ENCODE peak calls at places on chromosome 12, in four cellular contexts. F is uterus, J is BJ, L is SK-N-SH. P is an unnamed sample.

GRCh38 chr12:112214064-112214463 is 88.7 kb downstream of the TRAFD1 start:
- DNase-seq in F (no peak), J (no peak), L (no peak), P (no peak)

GRCh38 chr12:93461503-93461902 is 5.8 kb upstream of the MRPL42 start:
- DNase-seq in F (no peak), J (no peak), L (no peak), P (no peak)

GRCh38 chr12:32891956-32892355 is 4.6 kb downstream of the PKP2 start:
- DNase-seq in F (no peak), J (no peak), L (no peak), P (peak; percentile 61)

GRCh38 chr12:11555195-11555594 is 94.3 kb upstream of the ETV6 start:
- DNase-seq in F (no peak), J (no peak), L (no peak), P (no peak)

GRCh38 chr12:3077572-3078081 is 448 bp downstream of the TSPAN9 start:
- DNase-seq in F (peak; percentile 54), J (no peak), L (no peak), P (no peak)

GRCh38 chr12:26276709-26277108 is 81.3 kb downstream of the SSPN start:
- DNase-seq in F (no peak), J (no peak), L (no peak), P (no peak)

GRCh38 chr12:26786491-26787124 is 46.4 kb downstream of the ITPR2 start:
- DNase-seq in F (no peak), J (no peak), L (no peak), P (no peak)

GRCh38 chr12:127393896-127394295 is 873.1 kb upstream of the TMEM132C start:
- DNase-seq in F (no peak), J (no peak), L (no peak), P (no peak)

GRCh38 chr12:47360771-47361388 is 281.1 kb upstream of the AMIGO2 start:
- DNase-seq in F (no peak), J (no peak), L (no peak), P (no peak)

GRCh38 chr12:111581434-111582132 is 17.5 kb downstream of the ATXN2 start:
- DNase-seq in F (no peak), J (no peak), L (no peak), P (no peak)

GRCh38 chr12:106954462-106955376 is 988 bp upstream of the TMEM263 start:
- DNase-seq in F (peak; percentile 55), J (no peak), L (peak; percentile 58), P (no peak)

GRCh38 chr12:89690925-89691324 is 17.7 kb downstream of the ATP2B1 start:
- DNase-seq in F (no peak), J (no peak), L (no peak), P (no peak)

GRCh38 chr12:22477166-22477893 is 67.0 kb downstream of the C2CD5 start:
- DNase-seq in F (peak; percentile 25), J (peak; percentile 41), L (no peak), P (no peak)

GRCh38 chr12:44317651-44318126 is 481.8 kb downstream of the TMEM117 start:
- DNase-seq in F (no peak), J (no peak), L (peak; percentile 25), P (peak; percentile 18)

GRCh38 chr12:11814362-11814761 is 164.9 kb downstream of the ETV6 start:
- DNase-seq in F (no peak), J (no peak), L (no peak), P (no peak)

GRCh38 chr12:2992724-2993123 is 33.5 kb downstream of the TEAD4 start:
- DNase-seq in F (no peak), J (no peak), L (no peak), P (no peak)

GRCh38 chr12:121241203-121241970 is 31.5 kb downstream of the P2RX4 start:
- DNase-seq in F (peak; percentile 46), J (no peak), L (no peak), P (no peak)

GRCh38 chr12:68364893-68365725 is 32.9 kb upstream of the MDM1 start:
- DNase-seq in F (peak; percentile 94), J (peak; percentile 97), L (no peak), P (peak; percentile 77)

GRCh38 chr12:71201136-71201679 is 43.4 kb upstream of the TSPAN8 start:
- DNase-seq in F (no peak), J (no peak), L (no peak), P (no peak)

GRCh38 chr12:109462868-109463692 is 14.0 kb downstream of the KCTD10 start:
- DNase-seq in F (peak; percentile 93), J (peak; percentile 95), L (peak; percentile 51), P (peak; percentile 87)

GRCh38 chr12:109951136-109951535 is 45.0 kb downstream of the GIT2 start:
- DNase-seq in F (no peak), J (peak; percentile 89), L (no peak), P (peak; percentile 97)

GRCh38 chr12:47082963-47083621 is 3.3 kb upstream of the AMIGO2 start:
- DNase-seq in F (no peak), J (peak; percentile 91), L (no peak), P (peak; percentile 92)

GRCh38 chr12:1350934-1351240 is 243.5 kb downstream of the FBXL14 start:
- DNase-seq in F (no peak), J (no peak), L (no peak), P (no peak)

DNA sequence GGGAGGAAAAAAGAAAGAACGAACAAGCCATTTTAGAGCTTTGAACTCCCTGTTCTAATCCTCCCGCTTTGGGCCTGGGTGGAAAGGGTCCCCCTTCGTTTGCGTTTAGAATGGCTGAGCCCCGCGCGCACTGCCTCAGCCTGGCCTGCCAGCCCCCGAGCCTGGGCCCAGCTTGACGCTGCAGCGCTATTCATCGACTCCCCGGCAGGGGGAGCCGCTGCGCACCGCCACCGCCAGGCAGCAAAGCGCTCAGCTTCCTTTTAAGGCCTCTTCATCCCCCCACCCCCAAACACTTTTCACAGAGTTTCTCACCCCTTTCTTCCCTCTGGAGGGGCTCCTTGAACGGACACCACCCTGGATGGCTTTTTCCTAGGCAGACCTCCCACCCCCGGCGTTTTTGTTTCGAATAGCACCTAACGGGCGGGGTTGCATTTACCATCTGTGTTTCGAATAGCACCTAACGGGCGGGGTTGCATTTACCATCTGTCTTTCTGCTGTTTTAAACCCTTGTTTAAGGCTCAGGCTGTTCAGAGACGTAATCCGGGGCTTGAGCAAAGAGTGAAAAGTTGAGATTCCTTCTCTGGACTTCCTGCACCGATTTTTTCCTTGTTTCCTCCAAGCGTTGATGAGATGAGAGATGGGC is 56.4 kb upstream of the PIWIL1 start:
- DNase-seq in F (no peak), J (no peak), L (peak; percentile 42), P (no peak)
- TF ChIP-seq CTCF in F (peak; percentile 54), J (peak; percentile 70), L (no peak), P (peak; percentile 64)

DNA sequence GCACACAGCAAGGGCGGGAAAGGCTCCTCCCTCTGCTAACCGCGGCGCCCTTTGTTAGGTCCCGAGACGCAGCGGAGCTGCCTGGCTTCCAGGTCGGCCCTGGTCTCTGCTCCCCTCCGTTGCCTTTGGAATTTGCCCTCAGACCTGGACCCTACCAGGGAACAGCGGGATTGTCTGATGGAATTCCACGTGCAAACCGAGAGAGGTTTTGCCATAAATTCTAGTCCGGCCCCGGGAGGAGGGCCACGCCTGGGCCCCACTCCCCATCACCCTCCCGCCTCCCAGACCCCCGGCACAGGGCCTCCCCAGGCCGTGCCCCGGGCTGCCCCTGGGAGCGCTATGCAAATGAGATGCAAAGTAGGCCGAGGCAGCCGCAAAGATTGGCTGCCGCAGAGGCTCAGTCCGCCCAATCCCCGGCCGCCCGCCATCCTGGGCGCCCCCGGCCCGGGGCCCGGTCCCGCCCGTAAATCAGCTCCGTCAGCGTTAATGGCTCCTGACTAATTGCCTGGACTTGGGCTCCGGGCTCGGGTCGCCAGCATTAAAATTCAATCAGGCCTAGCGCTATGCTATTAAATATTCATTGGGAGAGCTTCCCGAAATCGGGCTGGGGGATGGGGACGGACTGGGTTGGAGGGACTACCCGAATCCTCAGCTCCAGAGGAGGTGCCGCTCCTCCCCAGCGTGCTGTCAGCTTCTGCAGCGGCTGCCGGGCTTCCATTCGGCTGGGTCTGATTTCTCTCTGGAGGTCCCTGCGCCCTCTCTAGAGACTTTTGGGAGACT is 15.6 kb upstream of the FIGNL2 start:
- DNase-seq in F (no peak), J (no peak), L (peak; percentile 77), P (no peak)
- H3K4me3 ChIP-seq in F (no peak overlapping the region), J (peak overlapping the region; percentile 20), L (no peak overlapping the region), P (peak overlapping the region; percentile 47)

GRCh38 chr12:67014642-67015041 is 254.5 kb upstream of the CAND1 start:
- DNase-seq in F (no peak), J (no peak), L (no peak), P (no peak)

GRCh38 chr12:67019070-67019469 is 250.1 kb upstream of the CAND1 start:
- DNase-seq in F (no peak), J (no peak), L (no peak), P (no peak)

DNA sequence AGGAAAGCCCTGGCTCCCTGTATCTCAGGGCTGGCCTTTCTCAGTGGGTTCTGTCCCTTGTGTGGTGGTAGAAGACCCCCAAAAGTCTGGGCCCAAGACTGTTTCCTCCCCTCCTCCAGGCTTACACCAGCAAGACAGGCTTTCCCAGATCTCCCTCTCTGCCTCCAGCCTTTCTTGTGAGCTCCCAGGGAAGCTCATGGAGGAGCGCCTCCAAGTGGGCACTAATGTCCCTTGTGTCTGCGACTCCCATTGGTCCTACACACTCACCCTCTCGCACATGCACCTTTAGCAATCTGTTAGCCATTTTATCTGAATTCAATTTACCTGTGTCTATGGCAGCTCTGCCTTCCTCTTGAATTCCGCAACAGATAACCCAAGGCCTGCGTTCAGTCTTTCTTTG is 251.1 kb upstream of the CAND1 start:
- DNase-seq in F (no peak), J (no peak), L (no peak), P (no peak)
- TF ChIP-seq CTCF in F (no peak), J (no peak), L (no peak), P (peak; percentile 11)

GRCh38 chr12:109872-110271 is 43.3 kb downstream of the IQSEC3 start:
- DNase-seq in F (no peak), J (no peak), L (no peak), P (no peak)
- H3K4me3 ChIP-seq in F (no peak overlapping the region), J (no peak overlapping the region), L (no peak overlapping the region), P (no peak overlapping the region)

GRCh38 chr12:72560370-72560769 is 288.2 kb downstream of the TRHDE start:
- DNase-seq in F (no peak), J (no peak), L (no peak), P (no peak)
- TF ChIP-seq CTCF in F (no peak), J (no peak), L (no peak), P (peak; percentile 7)

DNA sequence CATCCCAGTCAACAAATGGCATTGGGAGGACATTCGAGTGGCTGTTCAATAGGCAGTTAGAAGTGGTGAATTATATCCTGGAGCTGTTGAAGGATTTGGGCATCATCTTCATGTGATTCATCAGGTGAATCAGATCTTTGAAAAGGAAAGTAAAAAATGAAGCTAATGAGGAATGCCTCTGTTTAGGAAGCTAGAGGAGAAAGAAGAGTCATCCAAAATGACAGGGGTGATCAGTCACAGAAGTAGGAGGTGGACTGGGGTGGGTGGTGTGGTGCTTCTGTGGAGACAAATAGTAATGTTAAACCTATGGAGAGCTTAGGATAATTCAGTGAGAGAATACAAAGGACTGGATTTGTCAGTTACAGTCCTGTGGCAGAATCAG is 32.7 kb downstream of the DIP2B start:
- DNase-seq in F (no peak), J (no peak), L (no peak), P (no peak)
- H3K4me3 ChIP-seq in F (no peak overlapping the region), J (no peak overlapping the region), L (no peak overlapping the region), P (no peak overlapping the region)

GRCh38 chr12:15276088-15276698 is 46.1 kb upstream of the PTPRO start:
- DNase-seq in F (peak; percentile 45), J (no peak), L (peak; percentile 46), P (no peak)
- TF ChIP-seq CTCF in F (peak; percentile 75), J (peak; percentile 60), L (peak; percentile 77), P (peak; percentile 71)

GRCh38 chr12:65882504-65882903 is 58.2 kb downstream of the HMGA2 start:
- DNase-seq in F (no peak), J (no peak), L (no peak), P (no peak)
- H3K4me3 ChIP-seq in F (peak overlapping the region; percentile 11), J (no peak overlapping the region), L (no peak overlapping the region), P (no peak overlapping the region)